ENCODE peak calls at places on chromosomes 13 and 19, in seven cellular contexts. F is ovary, T is AG04450, V is PC-9, P is endodermal cell, E is tibial artery, R is fibroblast of lung. Q is an unnamed sample. For H3K9me3, the result is how much of the 10 kb centered on the place peaks cover.

GRCh38 chr19:48565090-48565489 is 13.1 kb downstream of the SULT2B1 start:
- DNase-seq in F (no peak), P (peak), E (no peak), R (peak), V (peak), T (no peak), Q (no peak)

GRCh38 chr19:4035018-4035566 is 27.6 kb downstream of the PIAS4 start:
- DNase-seq in E (no peak), V (no peak), R (no peak), T (no peak), F (no peak), P (no peak), Q (no peak)

GRCh38 chr13:79445968-79446645 is 34.8 kb upstream of the NDFIP2 start:
- DNase-seq in F (no peak), R (no peak), T (no peak), E (no peak), V (no peak), P (peak), Q (no peak)

GRCh38 chr19:23800868-23801267 is 42.2 kb upstream of the ZNF681 start:
- DNase-seq in V (no peak), E (no peak), P (no peak), R (no peak), F (no peak), T (no peak), Q (no peak)

GRCh38 chr13:28583661-28584091 is 75.3 kb upstream of the POMP start:
- DNase-seq in P (peak), F (no peak), E (no peak), T (no peak), R (no peak), V (no peak), Q (no peak)

GRCh38 chr13:49533586-49534269 is 38.0 kb downstream of the PHF11 start:
- DNase-seq in F (no peak), T (no peak), P (no peak), R (no peak), V (no peak), E (no peak), Q (no peak)

GRCh38 chr13:98471895-98472294 is 105.0 kb downstream of the STK24 start:
- DNase-seq in P (no peak), T (no peak), F (no peak), E (peak), V (no peak), R (no peak), Q (no peak)

GRCh38 chr19:49631279-49631588 is 8.7 kb downstream of the RRAS start:
- DNase-seq in F (no peak), V (no peak), R (no peak), T (no peak), P (peak), E (no peak), Q (peak)

GRCh38 chr19:7558667-7559066 is 23.1 kb downstream of the PNPLA6 start:
- DNase-seq in V (no peak), E (no peak), F (no peak), R (no peak), P (no peak), T (no peak), Q (no peak)

GRCh38 chr13:43981091-43981490 is 101.4 kb downstream of the LACC1 start:
- DNase-seq in E (no peak), P (peak), R (no peak), T (no peak), F (no peak), V (no peak), Q (no peak)

GRCh38 chr13:44815507-44816074 is 173.7 kb downstream of the NUFIP1 start:
- DNase-seq in P (peak), F (peak), R (peak), T (peak), E (no peak), V (peak), Q (peak)

GRCh38 chr19:43474986-43475705 is 9.7 kb upstream of the LYPD3 start:
- DNase-seq in E (peak), T (peak), P (peak), R (peak), V (peak), F (peak), Q (peak)

GRCh38 chr19:49355890-49356289 is 6.3 kb downstream of the TEAD2 start:
- DNase-seq in V (no peak), R (no peak), F (no peak), T (no peak), P (no peak), E (no peak), Q (no peak)

GRCh38 chr19:12648088-12648487 is 18.5 kb downstream of the MAN2B1 start:
- DNase-seq in R (no peak), T (no peak), E (no peak), V (no peak), F (no peak), P (peak), Q (peak)

GRCh38 chr19:15584541-15585115 is 30.4 kb upstream of the CYP4F8 start:
- DNase-seq in V (peak), T (peak), F (peak), P (peak), R (peak), E (peak), Q (peak)

GRCh38 chr13:107458269-107458668 is 757.1 kb downstream of the LIG4 start:
- DNase-seq in T (no peak), V (no peak), R (no peak), F (no peak), E (no peak), P (no peak), Q (no peak)

GRCh38 chr19:13007292-13008045 is 12.2 kb downstream of the NFIX start:
- DNase-seq in V (no peak), R (peak), P (no peak), T (no peak), F (peak), E (peak), Q (peak)

GRCh38 chr13:48636550-48636949 is 17.2 kb upstream of the CYSLTR2 start:
- DNase-seq in F (no peak), R (peak), P (no peak), V (no peak), E (no peak), T (no peak), Q (no peak)

GRCh38 chr19:45485301-45486077 is 11.4 kb downstream of the RTN2 start:
- DNase-seq in V (peak), F (peak), T (peak), P (peak), R (peak), E (peak), Q (peak)

GRCh38 chr19:54141356-54141755 is 3.8 kb downstream of the CNOT3 start:
- DNase-seq in T (no peak), V (no peak), R (no peak), F (no peak), P (no peak), E (no peak), Q (no peak)

GRCh38 chr13:95497307-95497943 is 55.1 kb upstream of the CLDN10 start:
- DNase-seq in F (no peak), V (no peak), E (no peak), T (no peak), P (no peak), R (no peak), Q (peak)

GRCh38 chr19:1014161-1015060 is 6.5 kb downstream of the TMEM259 start:
- DNase-seq in P (no peak), R (no peak), T (no peak), V (no peak), E (no peak), F (no peak), Q (no peak)

GRCh38 chr13:108785844-108786243 is 156.4 kb downstream of the MYO16 start:
- DNase-seq in F (no peak), T (no peak), V (no peak), R (no peak), P (no peak), E (no peak), Q (no peak)

GRCh38 chr19:48656840-48657474 is 11.0 kb upstream of the CA11 start:
- DNase-seq in T (peak), P (peak), F (no peak), V (no peak), R (peak), E (no peak), Q (no peak)

GRCh38 chr13:27696731-27697130 is 75.0 kb downstream of the POLR1D start:
- DNase-seq in E (no peak), F (no peak), R (no peak), P (no peak), T (no peak), V (no peak), Q (no peak)

GRCh38 chr13:89955773-89956172 is 1391.7 kb upstream of the MIR17HG start:
- DNase-seq in E (no peak), R (no peak), V (no peak), T (no peak), P (no peak), F (no peak), Q (no peak)

GRCh38 chr19:49556412-49557398 is 23.7 kb downstream of the NOSIP start:
- DNase-seq in T (no peak), E (no peak), F (no peak), V (no peak), R (no peak), P (peak), Q (peak)

GRCh38 chr19:377801-378581 is 31.0 kb downstream of the C2CD4C start:
- DNase-seq in T (no peak), R (no peak), P (peak), E (no peak), F (no peak), V (no peak), Q (no peak)

DNA sequence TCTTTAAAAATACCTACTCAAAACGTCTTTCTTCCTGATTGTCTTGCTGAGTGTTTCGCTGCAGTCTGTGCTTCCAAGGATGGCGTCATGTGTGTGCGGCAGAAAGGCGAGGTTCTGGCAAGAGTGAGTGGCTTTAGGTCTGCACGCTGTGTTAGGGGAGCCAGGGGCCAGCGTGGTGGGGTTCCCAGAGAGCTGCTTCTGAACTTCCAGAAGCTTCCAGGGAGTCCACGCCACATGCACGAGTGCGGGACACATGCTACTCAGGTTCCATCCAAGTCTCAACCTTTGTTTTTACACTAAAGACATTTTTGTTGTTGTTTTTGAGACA is 67.9 kb downstream of the ATP11A start:
- DNase-seq in E (no peak), V (no peak), T (no peak), P (no peak), F (no peak), R (no peak), Q (no peak)
- TF ChIP-seq CTCF in E (no peak), V (no peak), T (no peak), P (no peak), F (no peak), R (no peak), Q (no peak)

GRCh38 chr19:20315543-20315942 is 148.5 kb downstream of the ZNF486 start:
- DNase-seq in V (no peak), T (no peak), R (no peak), F (no peak), E (no peak), P (no peak), Q (no peak)
- H3K9me3 ChIP-seq in V (under half), T (under half), R (under half), F (under half), E (under half), P (under half), Q (under half)

GRCh38 chr19:39057615-39058014 is 25.3 kb upstream of the FBXO27 start:
- DNase-seq in P (no peak), E (no peak), T (no peak), F (no peak), V (peak), R (no peak), Q (no peak)
- H3K4me3 ChIP-seq in P (no peak), E (no peak), T (no peak), F (no peak), V (no peak), R (no peak), Q (no peak)

DNA sequence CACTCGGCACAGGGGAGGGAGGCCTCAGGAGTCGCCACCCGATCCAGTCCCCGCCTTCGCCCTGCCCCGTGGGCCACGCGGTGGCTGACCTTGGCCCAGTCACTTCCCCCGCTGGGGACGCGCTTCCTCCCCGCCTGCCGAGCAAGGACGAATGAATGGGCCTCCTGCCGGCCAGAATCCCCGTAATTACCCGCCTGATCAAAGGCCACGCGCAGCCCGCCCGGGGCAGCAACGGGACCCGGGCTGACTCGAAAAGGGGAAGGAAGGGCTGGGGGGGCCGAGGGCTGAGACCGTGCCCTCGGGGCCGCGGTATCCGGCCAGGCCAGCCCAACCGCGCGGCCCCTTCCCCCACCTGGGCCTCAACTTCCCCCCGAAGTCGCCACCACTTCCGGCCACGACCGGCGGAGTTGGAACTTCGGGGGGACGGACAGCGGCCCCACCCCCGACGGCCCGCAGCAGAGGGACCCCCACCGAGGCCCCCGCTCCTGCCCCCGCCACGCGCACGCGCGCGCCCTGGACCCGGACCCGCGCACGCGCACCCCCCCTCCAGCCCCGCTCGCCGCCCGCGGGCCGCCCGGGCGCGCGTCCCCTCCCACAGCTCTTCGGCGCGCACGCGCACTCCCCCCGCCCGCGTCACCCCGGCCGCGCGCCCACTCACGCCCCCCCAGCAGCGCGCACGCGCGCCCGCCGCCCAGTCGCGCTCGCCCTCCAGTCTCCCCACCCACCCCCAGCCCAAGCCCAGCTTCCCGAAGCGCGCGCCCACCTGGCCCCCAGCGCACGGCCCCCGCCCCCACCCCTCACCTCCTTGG is 520 bp downstream of the ZNF787 start:
- DNase-seq in E (peak), T (no peak), V (peak), F (peak), R (peak), P (peak), Q (peak)
- TF ChIP-seq CTCF in E (no peak), T (no peak), V (peak), F (no peak), R (no peak), P (peak), Q (no peak)

GRCh38 chr19:11098861-11099260 is 9.6 kb downstream of the LDLR start:
- DNase-seq in R (no peak), V (no peak), E (no peak), P (no peak), F (no peak), T (no peak), Q (no peak)
- H3K9me3 ChIP-seq in R (under half), V (under half), E (under half), P (under half), F (under half), T (under half), Q (under half)

DNA sequence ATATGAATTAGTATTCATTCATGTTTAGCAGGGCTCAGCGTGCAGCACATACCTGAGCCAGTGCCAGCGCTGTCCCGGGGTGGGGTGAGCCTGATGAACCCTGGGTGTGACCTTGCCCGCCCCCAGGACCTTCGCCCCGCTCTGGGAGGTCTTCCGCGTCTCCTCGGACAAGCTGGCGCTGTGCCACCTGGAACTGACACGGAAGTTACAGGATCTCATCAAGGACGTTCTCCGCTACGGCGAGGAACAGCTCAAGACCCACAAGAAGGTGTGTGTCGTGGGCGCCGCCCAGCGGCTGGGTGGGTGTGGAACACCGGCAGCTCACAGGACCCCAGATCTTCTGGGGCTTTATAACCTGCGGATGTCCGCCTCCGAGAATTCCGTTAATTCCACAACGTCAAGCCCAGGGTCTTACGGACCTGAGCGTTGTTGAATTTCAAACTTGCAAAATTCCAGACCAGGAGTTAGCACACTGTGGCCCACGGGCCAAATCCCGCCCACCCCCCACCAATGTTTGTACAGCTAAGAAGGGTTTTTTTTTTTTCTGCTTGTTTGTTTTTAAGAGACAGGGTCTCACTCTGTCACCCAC is 15.4 kb downstream of the FCHO1 start:
- DNase-seq in V (peak), F (peak), T (peak), E (peak), R (peak), P (peak), Q (peak)
- H3K4me3 ChIP-seq in V (peak), F (no peak), T (peak), E (no peak), R (no peak), P (no peak), Q (no peak)

GRCh38 chr13:52847682-52848432 is 583 bp downstream of the PCDH8 start:
- DNase-seq in R (no peak), P (peak), E (no peak), T (no peak), V (no peak), F (no peak), Q (peak)

GRCh38 chr13:52845334-52845761 is 3.1 kb downstream of the PCDH8 start:
- DNase-seq in P (peak), V (no peak), E (no peak), R (no peak), F (no peak), T (no peak), Q (no peak)

GRCh38 chr13:52847322-52847681 is 1.1 kb downstream of the PCDH8 start:
- DNase-seq in R (no peak), T (no peak), V (no peak), F (no peak), P (no peak), E (no peak), Q (no peak)

GRCh38 chr13:52846567-52847321 is 1.7 kb downstream of the PCDH8 start:
- DNase-seq in E (no peak), T (no peak), P (peak), V (no peak), R (peak), F (peak), Q (peak)

DNA sequence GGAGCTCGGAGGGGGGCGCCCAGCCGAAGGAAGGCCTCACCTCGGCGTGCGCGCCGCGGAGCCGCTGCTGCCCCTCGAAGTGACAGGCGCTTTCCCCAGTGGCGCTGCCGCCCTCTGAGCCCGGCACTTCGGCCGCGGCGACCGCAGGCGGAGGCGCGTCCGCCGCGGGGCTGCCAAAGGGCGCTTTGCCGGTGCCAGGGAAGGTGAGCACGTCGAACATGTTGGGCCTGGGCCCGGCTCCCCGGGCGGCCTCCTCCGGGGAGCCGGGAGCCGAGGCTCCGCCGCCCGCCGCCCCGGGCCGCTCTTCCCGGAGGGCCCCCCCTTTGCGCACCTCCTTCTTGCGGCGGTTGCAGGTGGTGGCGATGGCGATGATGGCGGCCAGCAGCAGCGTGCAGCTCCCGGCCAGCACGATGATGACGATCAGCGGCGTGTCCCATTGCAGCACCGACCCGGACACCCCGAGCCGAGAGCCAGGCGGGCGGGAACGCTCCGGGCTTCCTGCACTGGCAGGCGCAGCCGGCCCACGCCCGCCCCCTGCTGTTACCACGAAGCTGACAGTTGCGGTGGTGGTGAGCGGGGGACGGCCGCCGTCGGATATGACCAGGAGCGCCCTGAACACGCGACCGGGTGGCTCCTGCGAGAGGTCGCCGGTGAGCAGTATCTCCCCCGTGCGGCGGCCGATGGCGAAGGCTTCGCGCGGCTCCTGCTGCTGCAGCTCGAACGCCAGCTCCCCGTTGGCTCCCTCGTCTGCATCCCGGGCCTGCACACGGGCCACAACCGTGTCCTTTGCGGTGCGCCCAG is 2.5 kb downstream of the PCDH8 start:
- DNase-seq in T (no peak), E (no peak), V (no peak), F (no peak), P (peak), R (peak), Q (no peak)
- TF ChIP-seq CTCF in T (peak), E (no peak), V (no peak), F (no peak), P (peak), R (no peak), Q (no peak)

GRCh38 chr19:56525214-56525860 is 13.4 kb upstream of the ZFP28 start:
- DNase-seq in R (no peak), F (no peak), T (no peak), E (no peak), V (no peak), P (no peak), Q (no peak)
- H3K9me3 ChIP-seq in R (under half), F (half or more), T (half or more), E (under half), V (half or more), P (half or more), Q (under half)

DNA sequence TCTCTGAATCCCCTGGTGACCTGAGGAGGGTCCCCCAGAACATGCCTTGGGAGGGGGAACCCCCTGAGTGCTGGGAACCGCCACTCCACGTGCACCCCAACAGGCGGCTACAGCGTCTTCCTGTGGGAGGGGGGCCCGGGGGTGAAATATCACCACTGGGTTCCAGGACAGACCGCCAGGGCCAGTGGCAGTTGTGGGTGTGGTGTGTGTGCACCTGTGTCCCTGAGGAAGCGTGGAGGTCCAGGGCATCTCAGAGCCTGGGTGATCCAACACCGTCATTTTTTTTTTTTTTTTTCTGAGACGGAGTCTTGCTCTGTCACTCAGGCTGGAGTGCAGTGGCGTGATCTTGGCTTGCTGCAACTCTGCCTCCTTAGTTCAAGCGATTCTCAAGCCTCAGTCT is 4.2 kb downstream of the ADGRE5 start:
- DNase-seq in E (no peak), P (no peak), F (no peak), V (no peak), T (no peak), R (no peak), Q (no peak)
- H3K4me3 ChIP-seq in E (peak), P (no peak), F (no peak), V (no peak), T (no peak), R (no peak), Q (no peak)